ENCODE peak calls at places on chromosome 4, in five cellular contexts. One of them, this sample, is unnamed.

GRCh38 chr4:183098080-183098722 is 856 bp upstream of the WWC2 start:
- DNase-seq in H9: no peak
- DNase-seq in neuronal stem cell: peak; percentile 35
- DNase-seq in trophoblast cell: peak; percentile 69
- DNase-seq in H1: no peak
- DNase-seq in this sample: peak; percentile 72

GRCh38 chr4:24067781-24068193 is 177.9 kb upstream of the PPARGC1A start:
- DNase-seq in H9: no peak
- DNase-seq in neuronal stem cell: no peak
- DNase-seq in trophoblast cell: peak; percentile 48
- DNase-seq in H1: no peak
- DNase-seq in this sample: peak; percentile 66

GRCh38 chr4:182212211-182212761 is 30.9 kb upstream of the TENM3 start:
- DNase-seq in H9: no peak
- DNase-seq in neuronal stem cell: peak; percentile 24
- DNase-seq in trophoblast cell: peak; percentile 83
- DNase-seq in H1: no peak
- DNase-seq in this sample: peak; percentile 50

GRCh38 chr4:77473509-77473908 is 132.1 kb upstream of the CXCL13 start:
- DNase-seq in H9: peak; percentile 47
- DNase-seq in neuronal stem cell: no peak
- DNase-seq in trophoblast cell: peak; percentile 68
- DNase-seq in H1: no peak
- DNase-seq in this sample: no peak

GRCh38 chr4:165204462-165204830 is 2.9 kb upstream of the KLHL2 start:
- DNase-seq in H9: no peak
- DNase-seq in neuronal stem cell: no peak
- DNase-seq in trophoblast cell: no peak
- DNase-seq in H1: no peak
- DNase-seq in this sample: peak; percentile 36

GRCh38 chr4:24169956-24170355 is 280.1 kb upstream of the PPARGC1A start:
- DNase-seq in H9: no peak
- DNase-seq in neuronal stem cell: no peak
- DNase-seq in trophoblast cell: no peak
- DNase-seq in H1: no peak
- DNase-seq in this sample: no peak

GRCh38 chr4:95506264-95506663 is 42.5 kb downstream of the UNC5C start:
- DNase-seq in H9: no peak
- DNase-seq in neuronal stem cell: no peak
- DNase-seq in trophoblast cell: peak; percentile 90
- DNase-seq in H1: no peak
- DNase-seq in this sample: peak; percentile 78

GRCh38 chr4:10161146-10161545 is 44.5 kb upstream of the WDR1 start:
- DNase-seq in H9: no peak
- DNase-seq in neuronal stem cell: no peak
- DNase-seq in trophoblast cell: peak; percentile 41
- DNase-seq in H1: no peak
- DNase-seq in this sample: no peak

GRCh38 chr4:29708473-29708872 is 1011.7 kb upstream of the PCDH7 start:
- DNase-seq in H9: no peak
- DNase-seq in neuronal stem cell: no peak
- DNase-seq in trophoblast cell: no peak
- DNase-seq in H1: no peak
- DNase-seq in this sample: peak; percentile 78

GRCh38 chr4:153248641-153249198 is 44.5 kb downstream of the TRIM2 start:
- DNase-seq in H9: peak; percentile 61
- DNase-seq in neuronal stem cell: no peak
- DNase-seq in trophoblast cell: no peak
- DNase-seq in H1: no peak
- DNase-seq in this sample: no peak

GRCh38 chr4:48813984-48814383 is 16.9 kb upstream of the OCIAD1 start:
- DNase-seq in H9: no peak
- DNase-seq in neuronal stem cell: no peak
- DNase-seq in trophoblast cell: no peak
- DNase-seq in H1: no peak
- DNase-seq in this sample: no peak

GRCh38 chr4:188012546-188012945 is 17.0 kb downstream of the ZFP42 start:
- DNase-seq in H9: no peak
- DNase-seq in neuronal stem cell: no peak
- DNase-seq in trophoblast cell: no peak
- DNase-seq in H1: no peak
- DNase-seq in this sample: no peak

GRCh38 chr4:146072381-146072780 is 103.1 kb upstream of the LSM6 start:
- DNase-seq in H9: no peak
- DNase-seq in neuronal stem cell: no peak
- DNase-seq in trophoblast cell: peak; percentile 16
- DNase-seq in H1: no peak
- DNase-seq in this sample: peak; percentile 5

GRCh38 chr4:53653484-53654053 is 62.3 kb upstream of the LNX1 start:
- DNase-seq in H9: no peak
- DNase-seq in neuronal stem cell: no peak
- DNase-seq in trophoblast cell: no peak
- DNase-seq in H1: no peak
- DNase-seq in this sample: peak; percentile 29

GRCh38 chr4:78432896-78433295 is 118.7 kb upstream of the ANXA3 start:
- DNase-seq in H9: no peak
- DNase-seq in neuronal stem cell: no peak
- DNase-seq in trophoblast cell: peak; percentile 52
- DNase-seq in H1: no peak
- DNase-seq in this sample: peak; percentile 6

GRCh38 chr4:111406036-111406435 is 739.2 kb upstream of the FAM241A start:
- DNase-seq in H9: no peak
- DNase-seq in neuronal stem cell: no peak
- DNase-seq in trophoblast cell: no peak
- DNase-seq in H1: no peak
- DNase-seq in this sample: no peak

GRCh38 chr4:154622598-154622997 is 10.1 kb upstream of the FGG start:
- DNase-seq in H9: no peak
- DNase-seq in neuronal stem cell: peak; percentile 14
- DNase-seq in trophoblast cell: peak; percentile 77
- DNase-seq in H1: no peak
- DNase-seq in this sample: peak; percentile 41

GRCh38 chr4:93764647-93765246 is 63.8 kb upstream of the ATOH1 start:
- DNase-seq in H9: no peak
- DNase-seq in neuronal stem cell: peak; percentile 45
- DNase-seq in trophoblast cell: peak; percentile 85
- DNase-seq in H1: no peak
- DNase-seq in this sample: peak; percentile 48

GRCh38 chr4:182207806-182208483 is 35.3 kb upstream of the TENM3 start:
- DNase-seq in H9: no peak
- DNase-seq in neuronal stem cell: no peak
- DNase-seq in trophoblast cell: peak; percentile 95
- DNase-seq in H1: no peak
- DNase-seq in this sample: peak; percentile 66

GRCh38 chr4:132792305-132792704 is 356.8 kb upstream of the PCDH10 start:
- DNase-seq in H9: no peak
- DNase-seq in neuronal stem cell: no peak
- DNase-seq in trophoblast cell: peak; percentile 10
- DNase-seq in H1: no peak
- DNase-seq in this sample: no peak

GRCh38 chr4:185016946-185017797 is 1.1 kb upstream of the HELT start:
- DNase-seq in H9: no peak
- DNase-seq in neuronal stem cell: no peak
- DNase-seq in trophoblast cell: no peak
- DNase-seq in H1: no peak
- DNase-seq in this sample: peak; percentile 29

GRCh38 chr4:185013715-185014114 is 4.6 kb upstream of the HELT start:
- DNase-seq in H9: no peak
- DNase-seq in neuronal stem cell: no peak
- DNase-seq in trophoblast cell: no peak
- DNase-seq in H1: no peak
- DNase-seq in this sample: peak; percentile 4

GRCh38 chr4:185016101-185016940 is 2.0 kb upstream of the HELT start:
- DNase-seq in H9: no peak
- DNase-seq in neuronal stem cell: no peak
- DNase-seq in trophoblast cell: no peak
- DNase-seq in H1: peak; percentile 66
- DNase-seq in this sample: no peak

GRCh38 chr4:185015108-185015507 is 3.2 kb upstream of the HELT start:
- DNase-seq in H9: no peak
- DNase-seq in neuronal stem cell: no peak
- DNase-seq in trophoblast cell: no peak
- DNase-seq in H1: no peak
- DNase-seq in this sample: no peak

DNA sequence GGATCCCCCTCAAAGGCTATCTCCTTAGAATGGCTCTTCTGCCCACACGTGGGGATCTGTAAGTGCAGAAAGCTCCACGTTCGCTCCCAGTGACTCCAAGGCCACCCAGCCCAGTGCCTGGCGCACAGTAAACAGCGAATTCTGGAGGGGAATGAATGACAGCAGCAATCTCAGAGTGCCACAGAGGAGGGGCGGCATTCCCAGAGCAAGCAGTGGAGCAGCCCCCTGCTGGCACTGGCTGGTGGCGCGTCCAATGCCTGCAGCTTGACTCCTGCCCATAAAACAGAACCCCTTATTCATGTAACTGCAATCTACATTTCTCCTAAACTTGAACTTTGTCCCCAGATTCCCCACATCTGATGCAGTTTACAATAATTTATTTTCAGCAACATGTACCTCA is 6.9 kb upstream of the HELT start:
- DNase-seq in H9: peak; percentile 71
- DNase-seq in neuronal stem cell: no peak
- DNase-seq in trophoblast cell: peak; percentile 11
- DNase-seq in H1: peak; percentile 74
- DNase-seq in this sample: peak; percentile 10
- H2BK120ac ChIP-seq in H9: no peak overlapping the region
- H2BK120ac ChIP-seq in neuronal stem cell: no peak overlapping the region
- H2BK120ac ChIP-seq in trophoblast cell: no peak overlapping the region
- H2BK120ac ChIP-seq in H1: no peak overlapping the region
- H2BK120ac ChIP-seq in this sample: no peak overlapping the region

DNA sequence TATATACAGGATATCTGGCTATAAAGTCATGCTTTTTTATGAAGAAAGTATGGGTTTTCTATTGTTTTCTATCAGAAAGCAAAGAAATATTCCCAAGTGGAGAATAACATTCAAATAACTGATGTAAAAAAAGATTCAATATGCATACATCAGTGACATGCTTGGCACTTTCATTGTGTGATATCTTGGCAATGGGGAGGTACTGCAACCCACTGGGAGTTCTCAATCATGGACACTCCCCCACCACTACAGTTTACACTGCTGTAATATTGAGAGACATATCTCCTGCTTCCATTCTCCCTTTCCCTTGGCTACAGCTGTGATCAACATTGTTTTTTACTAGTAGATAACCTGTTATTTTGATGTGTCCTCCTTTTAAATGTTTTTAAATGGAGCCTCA is 257.8 kb downstream of the CAMK2D start:
- DNase-seq in H9: no peak
- DNase-seq in neuronal stem cell: no peak
- DNase-seq in trophoblast cell: no peak
- DNase-seq in H1: no peak
- DNase-seq in this sample: no peak
- H2BK12ac ChIP-seq in H9: no peak overlapping the region
- H2BK12ac ChIP-seq in neuronal stem cell: no peak overlapping the region
- H2BK12ac ChIP-seq in trophoblast cell: no peak overlapping the region
- H2BK12ac ChIP-seq in H1: no peak overlapping the region
- H2BK12ac ChIP-seq in this sample: no peak overlapping the region

GRCh38 chr4:136863756-136864155 is 668.5 kb downstream of the PCDH18 start:
- DNase-seq in H9: peak; percentile 34
- DNase-seq in neuronal stem cell: peak; percentile 3
- DNase-seq in trophoblast cell: no peak
- DNase-seq in H1: no peak
- DNase-seq in this sample: peak; percentile 28
- H2BK120ac ChIP-seq in H9: no peak overlapping the region
- H2BK120ac ChIP-seq in neuronal stem cell: no peak overlapping the region
- H2BK120ac ChIP-seq in trophoblast cell: no peak overlapping the region
- H2BK120ac ChIP-seq in H1: no peak overlapping the region
- H2BK120ac ChIP-seq in this sample: no peak overlapping the region

GRCh38 chr4:25916870-25917269 is 2.9 kb downstream of the SMIM20 start:
- DNase-seq in H9: no peak
- DNase-seq in neuronal stem cell: no peak
- DNase-seq in trophoblast cell: no peak
- DNase-seq in H1: no peak
- DNase-seq in this sample: no peak

GRCh38 chr4:25914670-25915358 is 794 bp downstream of the SMIM20 start:
- DNase-seq in H9: no peak
- DNase-seq in neuronal stem cell: no peak
- DNase-seq in trophoblast cell: no peak
- DNase-seq in H1: no peak
- DNase-seq in this sample: no peak

GRCh38 chr4:25913851-25914669 is at the start of gene SMIM20:
- DNase-seq in H9: peak; percentile 90
- DNase-seq in neuronal stem cell: peak; percentile 89
- DNase-seq in trophoblast cell: peak; percentile 86
- DNase-seq in H1: peak; percentile 93
- DNase-seq in this sample: peak; percentile 88

GRCh38 chr4:25913056-25913850 is 767 bp upstream of the SMIM20 start:
- DNase-seq in H9: no peak
- DNase-seq in neuronal stem cell: no peak
- DNase-seq in trophoblast cell: no peak
- DNase-seq in H1: no peak
- DNase-seq in this sample: no peak

GRCh38 chr4:25915359-25915716 is 1.3 kb downstream of the SMIM20 start:
- DNase-seq in H9: no peak
- DNase-seq in neuronal stem cell: no peak
- DNase-seq in trophoblast cell: no peak
- DNase-seq in H1: no peak
- DNase-seq in this sample: no peak
- H2BK12ac ChIP-seq in H9: no peak overlapping the region
- H2BK12ac ChIP-seq in neuronal stem cell: no peak overlapping the region
- H2BK12ac ChIP-seq in trophoblast cell: no peak overlapping the region
- H2BK12ac ChIP-seq in H1: no peak overlapping the region
- H2BK12ac ChIP-seq in this sample: no peak overlapping the region

DNA sequence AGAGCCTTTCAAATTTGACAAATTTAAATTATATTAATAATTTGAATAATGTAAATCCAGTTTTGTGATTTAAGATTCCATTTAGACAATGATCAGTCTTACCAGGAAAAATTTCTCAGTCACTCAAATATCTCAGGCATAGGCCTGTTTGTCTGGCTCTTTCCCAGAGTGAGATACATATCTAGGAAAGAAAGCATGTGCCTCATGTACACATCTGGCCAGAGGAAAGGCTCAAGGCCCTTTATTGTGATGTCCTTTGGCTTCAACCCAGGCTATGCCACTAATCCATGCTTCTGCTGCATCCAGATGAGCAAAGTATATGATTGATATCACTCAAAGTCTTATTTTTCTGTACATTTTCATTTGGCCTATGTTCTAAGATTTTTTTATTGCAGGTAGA is 473.3 kb upstream of the ADGRL3 start:
- DNase-seq in H9: no peak
- DNase-seq in neuronal stem cell: no peak
- DNase-seq in trophoblast cell: peak; percentile 51
- DNase-seq in H1: no peak
- DNase-seq in this sample: no peak
- H2BK120ac ChIP-seq in H9: no peak overlapping the region
- H2BK120ac ChIP-seq in neuronal stem cell: no peak overlapping the region
- H2BK120ac ChIP-seq in trophoblast cell: no peak overlapping the region
- H2BK120ac ChIP-seq in H1: no peak overlapping the region
- H2BK120ac ChIP-seq in this sample: no peak overlapping the region

This sample was measured in mesenchymal stem cell.